ENCODE peak calls at places on chromosomes 13 and 19, in eight cellular contexts. A, N, M, V, U, P, D and R are unnamed samples.

GRCh38 chr13:59332966-59333365 is 830.8 kb downstream of the DIAPH3 start:
- DNase-seq in A (no peak), N (no peak), M (no peak), V (no peak), U (no peak), P (no peak), D (no peak), R (no peak)

GRCh38 chr19:15562861-15563260 is 52.2 kb upstream of the CYP4F8 start:
- DNase-seq in A (no peak), N (no peak), M (no peak), V (peak; percentile 53), U (no peak), P (no peak), D (no peak), R (no peak)

GRCh38 chr19:56538761-56539263 is at the start of gene ZFP28:
- DNase-seq in A (no peak), N (peak; percentile 50), M (no peak), V (no peak), U (no peak), P (no peak), D (no peak), R (peak; percentile 44)

GRCh38 chr13:111346281-111346680 is 25.8 kb downstream of the TEX29 start:
- DNase-seq in A (no peak), N (no peak), M (no peak), V (no peak), U (no peak), P (no peak), D (no peak), R (no peak)

GRCh38 chr19:1672038-1672768 is 19.8 kb upstream of the TCF3 start:
- DNase-seq in A (peak; percentile 40), N (no peak), M (peak; percentile 25), V (peak; percentile 32), U (peak; percentile 46), P (no peak), D (no peak), R (no peak)

GRCh38 chr19:15268192-15268927 is 36.1 kb upstream of the EPHX3 start:
- DNase-seq in A (no peak), N (no peak), M (no peak), V (peak; percentile 30), U (no peak), P (no peak), D (no peak), R (no peak)

GRCh38 chr19:49767380-49767779 is 579 bp downstream of the AP2A1 start:
- DNase-seq in A (no peak), N (no peak), M (no peak), V (no peak), U (no peak), P (no peak), D (no peak), R (no peak)

GRCh38 chr19:41431426-41432386 is 4.5 kb upstream of the B3GNT8 start:
- DNase-seq in A (no peak), N (no peak), M (no peak), V (peak; percentile 48), U (no peak), P (no peak), D (no peak), R (no peak)

GRCh38 chr19:56109216-56109615 is 11.9 kb downstream of the ZNF787 start:
- DNase-seq in A (no peak), N (no peak), M (no peak), V (peak; percentile 47), U (no peak), P (no peak), D (peak; percentile 20), R (peak; percentile 71)

GRCh38 chr13:23753523-23753922 is 135.7 kb downstream of the MIPEP start:
- DNase-seq in A (no peak), N (no peak), M (no peak), V (peak; percentile 45), U (no peak), P (no peak), D (no peak), R (no peak)

GRCh38 chr13:22047082-22047784 is 376.4 kb downstream of the FGF9 start:
- DNase-seq in A (no peak), N (no peak), M (no peak), V (no peak), U (no peak), P (no peak), D (no peak), R (no peak)

GRCh38 chr19:51094696-51095279 is 12.1 kb upstream of the KLK14 start:
- DNase-seq in A (no peak), N (peak; percentile 63), M (no peak), V (no peak), U (no peak), P (no peak), D (peak; percentile 31), R (no peak)

GRCh38 chr19:32537626-32538025 is 43.4 kb upstream of the PDCD5 start:
- DNase-seq in A (no peak), N (no peak), M (no peak), V (no peak), U (no peak), P (no peak), D (no peak), R (no peak)

GRCh38 chr19:2394054-2394668 is 33.2 kb downstream of the TIMM13 start:
- DNase-seq in A (no peak), N (no peak), M (no peak), V (no peak), U (no peak), P (no peak), D (no peak), R (no peak)

GRCh38 chr13:92362717-92363116 is 863.9 kb upstream of the GPC6 start:
- DNase-seq in A (no peak), N (no peak), M (no peak), V (peak; percentile 1), U (no peak), P (no peak), D (no peak), R (no peak)

GRCh38 chr19:40502647-40503046 is 35.8 kb downstream of the SPTBN4 start:
- DNase-seq in A (no peak), N (no peak), M (no peak), V (no peak), U (no peak), P (no peak), D (no peak), R (no peak)

GRCh38 chr19:12949363-12950284 is 4.0 kb downstream of the RAD23A start:
- DNase-seq in A (no peak), N (no peak), M (no peak), V (no peak), U (no peak), P (no peak), D (no peak), R (no peak)

GRCh38 chr13:40637644-40638043 is 28.8 kb downstream of the FOXO1 start:
- DNase-seq in A (no peak), N (no peak), M (no peak), V (no peak), U (no peak), P (no peak), D (no peak), R (no peak)

GRCh38 chr13:41973247-41973741 is 12.4 kb upstream of the VWA8 start:
- DNase-seq in A (no peak), N (no peak), M (no peak), V (no peak), U (no peak), P (no peak), D (no peak), R (peak; percentile 5)

GRCh38 chr13:42275506-42275905 is 3.6 kb downstream of the AKAP11 start:
- DNase-seq in A (no peak), N (no peak), M (no peak), V (no peak), U (no peak), P (no peak), D (no peak), R (no peak)

GRCh38 chr13:27978301-27978968 is 9.3 kb upstream of the CDX2 start:
- DNase-seq in A (no peak), N (no peak), M (no peak), V (no peak), U (no peak), P (no peak), D (no peak), R (no peak)

GRCh38 chr13:37144661-37145060 is 39.2 kb upstream of the CSNK1A1L start:
- DNase-seq in A (no peak), N (no peak), M (no peak), V (peak; percentile 87), U (no peak), P (no peak), D (no peak), R (no peak)

GRCh38 chr19:19160489-19161035 is 9.5 kb downstream of the MEF2B start:
- DNase-seq in A (no peak), N (no peak), M (no peak), V (no peak), U (no peak), P (no peak), D (no peak), R (no peak)

GRCh38 chr13:66492479-66492878 is 737.7 kb downstream of the PCDH9 start:
- DNase-seq in A (no peak), N (no peak), M (no peak), V (no peak), U (no peak), P (no peak), D (no peak), R (no peak)

GRCh38 chr19:6364353-6364752 is 3.0 kb downstream of the CLPP start:
- DNase-seq in A (no peak), N (no peak), M (no peak), V (no peak), U (no peak), P (no peak), D (no peak), R (no peak)

GRCh38 chr13:109496216-109496615 is 290.2 kb downstream of the IRS2 start:
- DNase-seq in A (no peak), N (no peak), M (no peak), V (peak; percentile 5), U (no peak), P (no peak), D (no peak), R (no peak)

GRCh38 chr13:97125810-97126738 is 96.1 kb upstream of the MBNL2 start:
- DNase-seq in A (no peak), N (no peak), M (no peak), V (peak; percentile 75), U (no peak), P (no peak), D (no peak), R (no peak)

GRCh38 chr19:18155095-18156087 is 2.4 kb downstream of the PIK3R2 start:
- DNase-seq in A (no peak), N (no peak), M (no peak), V (no peak), U (no peak), P (no peak), D (no peak), R (no peak)

GRCh38 chr19:39941151-39941550 is 6.7 kb upstream of the FCGBP start:
- DNase-seq in A (no peak), N (no peak), M (no peak), V (no peak), U (no peak), P (no peak), D (no peak), R (no peak)

GRCh38 chr19:34806976-34807860 is 34.2 kb upstream of the ZNF599 start:
- DNase-seq in A (no peak), N (no peak), M (no peak), V (no peak), U (no peak), P (no peak), D (no peak), R (no peak)

GRCh38 chr13:93151277-93151676 is 75.3 kb upstream of the GPC6 start:
- DNase-seq in A (no peak), N (no peak), M (no peak), V (peak; percentile 93), U (no peak), P (no peak), D (no peak), R (no peak)

GRCh38 chr19:30162718-30163117 is 209.5 kb upstream of the ZNF536 start:
- DNase-seq in A (no peak), N (no peak), M (no peak), V (no peak), U (no peak), P (no peak), D (no peak), R (no peak)

GRCh38 chr19:42032428-42032827 is 37.6 kb downstream of the GRIK5 start:
- DNase-seq in A (no peak), N (no peak), M (no peak), V (no peak), U (no peak), P (no peak), D (no peak), R (no peak)

GRCh38 chr19:48006762-48007161 is 12.3 kb downstream of the ELSPBP1 start:
- DNase-seq in A (no peak), N (no peak), M (no peak), V (no peak), U (no peak), P (no peak), D (no peak), R (no peak)